ENCODE peak calls at places on chromosomes 11 and 22, in nine cellular contexts. F is body of pancreas, X is fibroblast of lung, W is left ventricle myocardium inferior, Q is uterus, G is lung, Z is iPS DF 6.9, I is neuronal stem cell, H is right cardiac atrium. N is an unnamed sample.

GRCh38 chr22:17865183-17866055 is 91.2 kb upstream of the BID start:
- DNase-seq in F (no peak), X (no peak), W (no peak), Q (no peak), G (no peak), Z (no peak), I (no peak), H (no peak), N (no peak)

GRCh38 chr22:36756746-36757607 is 18.9 kb downstream of the IFT27 start:
- DNase-seq in F (no peak), X (no peak), W (no peak), Q (no peak), G (no peak), Z (no peak), I (no peak), H (no peak), N (no peak)

GRCh38 chr11:93741882-93742226 is 382 bp downstream of the C11orf54 start:
- DNase-seq in F (peak), X (peak), W (no peak), Q (no peak), G (peak), Z (no peak), I (no peak), H (no peak), N (no peak)

GRCh38 chr11:35815556-35816315 is 128.1 kb upstream of the LDLRAD3 start:
- DNase-seq in F (peak), X (peak), W (no peak), Q (peak), G (no peak), Z (no peak), I (no peak), H (peak), N (peak)

GRCh38 chr11:118657238-118657637 is 22.2 kb downstream of the TREH start:
- DNase-seq in F (no peak), X (no peak), W (no peak), Q (no peak), G (no peak), Z (no peak), I (no peak), H (no peak), N (no peak)

GRCh38 chr11:123173856-123174186 is 21.2 kb downstream of the CLMP start:
- DNase-seq in F (no peak), X (no peak), W (no peak), Q (no peak), G (no peak), Z (no peak), I (no peak), H (no peak), N (no peak)

GRCh38 chr11:33135216-33135615 is 26.1 kb downstream of the CSTF3 start:
- DNase-seq in F (no peak), X (peak), W (no peak), Q (no peak), G (no peak), Z (no peak), I (no peak), H (no peak), N (no peak)

GRCh38 chr22:47294222-47294532 is 531.7 kb downstream of the TBC1D22A start:
- DNase-seq in F (no peak), X (peak), W (no peak), Q (no peak), G (no peak), Z (no peak), I (no peak), H (no peak), N (no peak)

GRCh38 chr11:102081313-102081712 is 28.9 kb upstream of the YAP1 start:
- DNase-seq in F (no peak), X (no peak), W (no peak), Q (no peak), G (no peak), Z (no peak), I (no peak), H (no peak), N (no peak)

GRCh38 chr11:76577199-76577920 is 93.2 kb downstream of the LRRC32 start:
- DNase-seq in F (no peak), X (peak), W (peak), Q (no peak), G (no peak), Z (no peak), I (no peak), H (peak), N (peak)

GRCh38 chr22:19042285-19043110 is 79.7 kb downstream of the DGCR2 start:
- DNase-seq in F (no peak), X (no peak), W (no peak), Q (no peak), G (no peak), Z (no peak), I (no peak), H (no peak), N (no peak)

GRCh38 chr11:33507967-33508366 is 192.7 kb downstream of the C11orf91 start:
- DNase-seq in F (peak), X (no peak), W (no peak), Q (no peak), G (no peak), Z (no peak), I (no peak), H (no peak), N (no peak)

GRCh38 chr11:65916391-65916790 is 2.5 kb downstream of the C11orf68 start:
- DNase-seq in F (no peak), X (no peak), W (no peak), Q (no peak), G (no peak), Z (no peak), I (no peak), H (no peak), N (no peak)

GRCh38 chr22:46110215-46110614 is 40.1 kb upstream of the PPARA start:
- DNase-seq in F (no peak), X (peak), W (no peak), Q (peak), G (no peak), Z (no peak), I (no peak), H (peak), N (no peak)

GRCh38 chr22:42905702-42906183 is 48.7 kb upstream of the ARFGAP3 start:
- DNase-seq in F (peak), X (no peak), W (peak), Q (no peak), G (peak), Z (no peak), I (no peak), H (peak), N (peak)

GRCh38 chr22:23833017-23833795 is 5.6 kb downstream of the DERL3 start:
- DNase-seq in F (no peak), X (no peak), W (no peak), Q (no peak), G (no peak), Z (no peak), I (no peak), H (no peak), N (no peak)

GRCh38 chr22:28053871-28054621 is 135.0 kb upstream of the PITPNB start:
- DNase-seq in F (no peak), X (peak), W (no peak), Q (no peak), G (no peak), Z (no peak), I (no peak), H (no peak), N (no peak)

DNA sequence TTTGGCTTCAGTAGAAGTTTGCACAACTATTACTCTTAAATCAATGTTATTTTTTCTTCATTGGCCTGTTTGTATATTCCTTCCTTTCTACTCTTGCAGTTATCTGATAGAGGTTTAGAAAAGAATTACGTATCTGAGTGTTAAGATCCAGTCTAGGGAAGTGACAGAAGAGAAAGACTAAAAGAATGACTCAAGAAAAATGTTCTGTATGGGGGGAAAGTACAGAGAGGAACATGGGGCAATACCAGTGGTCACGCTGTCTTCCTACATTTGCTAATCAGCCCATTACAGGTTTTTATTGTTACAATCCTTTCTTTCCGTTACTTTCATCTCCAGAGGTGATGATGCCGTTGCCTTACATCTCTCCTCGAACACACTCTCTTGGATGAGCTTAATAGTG is 5.8 kb upstream of the OR10D3 start:
- DNase-seq in F (no peak), X (no peak), W (no peak), Q (no peak), G (no peak), Z (no peak), I (no peak), H (no peak), N (no peak)
- H3K27ac ChIP-seq in F (no peak), X (no peak), W (no peak), Q (no peak), G (no peak), Z (no peak), I (no peak), H (no peak), N (no peak)

GRCh38 chr11:73981051-73981805 is 1.4 kb downstream of the UCP2 start:
- DNase-seq in F (no peak), X (no peak), W (no peak), Q (no peak), G (no peak), Z (no peak), I (no peak), H (no peak), N (no peak)
- H3K4me3 ChIP-seq in F (no peak), X (no peak), W (peak), Q (no peak), G (no peak), Z (peak), I (peak), H (no peak), N (peak)

GRCh38 chr11:96105197-96105895 is 181.4 kb upstream of the MTMR2 start:
- DNase-seq in F (no peak), X (no peak), W (no peak), Q (no peak), G (no peak), Z (no peak), I (no peak), H (no peak), N (no peak)
- H3K27ac ChIP-seq in F (no peak), X (no peak), W (no peak), Q (no peak), G (no peak), Z (no peak), I (no peak), H (no peak), N (no peak)

GRCh38 chr11:117387992-117388765 is 60.5 kb downstream of the CEP164 start:
- DNase-seq in F (no peak), X (peak), W (no peak), Q (no peak), G (no peak), Z (no peak), I (no peak), H (no peak), N (no peak)
- H3K4me3 ChIP-seq in F (no peak), X (no peak), W (no peak), Q (no peak), G (no peak), Z (no peak), I (no peak), H (no peak), N (no peak)

N was measured in heart right ventricle.